ENCODE peak calls at places on chromosome 4, in five cellular contexts. F is fibroblast of lung; C is stimulated activated CD8-positive, alpha-beta memory T cell treated with anti-CD3 and anti-CD28 coated beads, Interleukin-7, amount 100 ng/mL, for 24 hours; Z is H54; Q is ELR. U is an unnamed sample.
A peak's percentile ranks its signal among the peaks of the same experiment; 100 is the strongest.

GRCh38 chr4:74109894-74110605 is 11.1 kb upstream of the CXCL2 start:
- DNase-seq in F (peak; percentile 81), Z (no peak), Q (peak; percentile 97), C (no peak), U (no peak)

GRCh38 chr4:37244583-37245390 is at the start of gene NWD2:
- DNase-seq in Z (no peak), C (no peak), F (no peak), Q (no peak), U (peak; percentile 2)

GRCh38 chr4:56618734-56619133 is 62.4 kb downstream of the HOPX start:
- DNase-seq in Q (no peak), F (no peak), C (no peak), Z (no peak), U (no peak)

GRCh38 chr4:74631338-74631737 is 163.0 kb downstream of the BTC start:
- DNase-seq in C (no peak), Q (peak; percentile 28), F (peak; percentile 59), Z (no peak), U (no peak)

GRCh38 chr4:158809611-158810486 is 41.0 kb downstream of the FNIP2 start:
- DNase-seq in F (peak; percentile 58), Q (peak; percentile 86), C (no peak), Z (no peak), U (peak; percentile 24)

GRCh38 chr4:79653871-79654270 is 245.8 kb upstream of the GK2 start:
- DNase-seq in Q (no peak), C (no peak), F (no peak), Z (no peak), U (no peak)

GRCh38 chr4:6194458-6195195 is 5.7 kb downstream of the JAKMIP1 start:
- DNase-seq in C (no peak), Q (no peak), Z (no peak), F (no peak), U (no peak)

GRCh38 chr4:147773261-147774184 is 41.6 kb downstream of the ARHGAP10 start:
- DNase-seq in F (peak; percentile 46), Z (no peak), C (no peak), Q (peak; percentile 56), U (no peak)

GRCh38 chr4:172707622-172708021 is 461.0 kb upstream of the GALNT7 start:
- DNase-seq in F (no peak), C (no peak), Q (no peak), Z (no peak), U (no peak)

GRCh38 chr4:139018501-139018900 is 2.9 kb downstream of the NOCT start:
- DNase-seq in Z (no peak), C (no peak), Q (peak; percentile 41), F (no peak), U (no peak)

GRCh38 chr4:121485190-121485804 is 104.5 kb upstream of the QRFPR start:
- DNase-seq in F (no peak), Q (no peak), C (no peak), Z (no peak), U (no peak)

GRCh38 chr4:165877291-165877690 is 4.3 kb downstream of the TLL1 start:
- DNase-seq in F (no peak), Q (no peak), Z (no peak), C (no peak), U (no peak)

GRCh38 chr4:41076481-41076880 is 137.9 kb downstream of the APBB2 start:
- DNase-seq in Z (no peak), F (no peak), Q (no peak), C (no peak), U (no peak)

GRCh38 chr4:114077610-114078009 is 98.2 kb upstream of the ARSJ start:
- DNase-seq in C (no peak), Q (peak; percentile 87), F (peak; percentile 87), Z (no peak), U (no peak)

U was measured in germinal center.